ENCODE peak calls at places on chromosomes 5 and 9, in seven cellular contexts. I, K, A, E, F, O and Y are unnamed samples. For H3K27me3, the result is how much of the 10 kb centered on the place peaks cover.

GRCh38 chr9:77906991-77907390 is 124.6 kb downstream of the GNAQ start:
- DNase-seq in I (no peak), K (no peak), A (no peak), E (no peak), F (no peak), O (no peak), Y (no peak)

GRCh38 chr9:137540536-137540935 is 9.7 kb downstream of the PNPLA7 start:
- DNase-seq in I (no peak), K (peak), A (no peak), E (no peak), F (no peak), O (no peak), Y (no peak)

GRCh38 chr9:35749515-35750255 is 598 bp downstream of the RGP1 start:
- DNase-seq in I (no peak), K (peak), A (peak), E (peak), F (no peak), O (no peak), Y (peak)

GRCh38 chr9:84271004-84271886 is 69.3 kb downstream of the SLC28A3 start:
- DNase-seq in I (no peak), K (no peak), A (peak), E (peak), F (no peak), O (peak), Y (peak)

GRCh38 chr9:125842215-125842614 is 95.0 kb downstream of the PBX3 start:
- DNase-seq in I (no peak), K (no peak), A (no peak), E (no peak), F (no peak), O (no peak), Y (no peak)

GRCh38 chr9:95383198-95383673 is 65.7 kb upstream of the FANCC start:
- DNase-seq in I (no peak), K (no peak), A (no peak), E (no peak), F (no peak), O (peak), Y (no peak)

GRCh38 chr9:93585259-93585658 is 8.9 kb downstream of the PHF2 start:
- DNase-seq in I (no peak), K (no peak), A (peak), E (no peak), F (no peak), O (no peak), Y (no peak)

GRCh38 chr5:55140908-55141665 is 18.9 kb upstream of the GPX8 start:
- DNase-seq in I (no peak), K (no peak), A (no peak), E (no peak), F (no peak), O (no peak), Y (no peak)

GRCh38 chr5:125484272-125485002 is 738.0 kb upstream of the ZNF608 start:
- DNase-seq in I (no peak), K (no peak), A (peak), E (peak), F (no peak), O (peak), Y (peak)

GRCh38 chr5:157594675-157595074 is 19.1 kb upstream of the ADAM19 start:
- DNase-seq in I (no peak), K (no peak), A (no peak), E (no peak), F (no peak), O (no peak), Y (no peak)

GRCh38 chr9:4293293-4293931 is 6.5 kb downstream of the GLIS3 start:
- DNase-seq in I (no peak), K (no peak), A (no peak), E (no peak), F (no peak), O (peak), Y (no peak)

GRCh38 chr9:28365020-28365640 is 791.8 kb upstream of the C9orf72 start:
- DNase-seq in I (peak), K (no peak), A (no peak), E (no peak), F (peak), O (no peak), Y (no peak)

GRCh38 chr5:95731571-95732554 is 727 bp downstream of the RHOBTB3 start:
- DNase-seq in I (no peak), K (no peak), A (peak), E (peak), F (no peak), O (peak), Y (peak)

GRCh38 chr9:38294130-38294529 is 98.4 kb upstream of the ALDH1B1 start:
- DNase-seq in I (no peak), K (no peak), A (no peak), E (peak), F (no peak), O (no peak), Y (no peak)

GRCh38 chr9:74773886-74774479 is 113.7 kb downstream of the TRPM6 start:
- DNase-seq in I (peak), K (peak), A (peak), E (peak), F (peak), O (peak), Y (peak)

GRCh38 chr5:878125-878524 is 14.5 kb downstream of the BRD9 start:
- DNase-seq in I (no peak), K (no peak), A (no peak), E (no peak), F (no peak), O (no peak), Y (no peak)

GRCh38 chr9:136831720-136832104 is 10.6 kb upstream of the AJM1 start:
- DNase-seq in I (no peak), K (peak), A (no peak), E (no peak), F (no peak), O (no peak), Y (no peak)

GRCh38 chr5:1668141-1668721 is 131.4 kb downstream of the MRPL36 start:
- DNase-seq in I (no peak), K (peak), A (no peak), E (peak), F (no peak), O (no peak), Y (no peak)

GRCh38 chr5:7317751-7318150 is 78.2 kb upstream of the ADCY2 start:
- DNase-seq in I (no peak), K (no peak), A (no peak), E (no peak), F (no peak), O (no peak), Y (no peak)

GRCh38 chr5:180289433-180289832 is 2.5 kb downstream of the MAPK9 start:
- DNase-seq in I (no peak), K (no peak), A (no peak), E (peak), F (no peak), O (no peak), Y (no peak)

GRCh38 chr5:148125641-148126040 is 42.7 kb upstream of the SPINK14 start:
- DNase-seq in I (no peak), K (no peak), A (no peak), E (no peak), F (no peak), O (no peak), Y (no peak)

GRCh38 chr9:16661816-16662215 is 208.7 kb downstream of the BNC2 start:
- DNase-seq in I (no peak), K (no peak), A (no peak), E (no peak), F (no peak), O (no peak), Y (no peak)

GRCh38 chr5:170755679-170756456 is 27.7 kb upstream of the GABRP start:
- DNase-seq in I (no peak), K (no peak), A (peak), E (no peak), F (no peak), O (no peak), Y (peak)
- H3K27me3 ChIP-seq in I (under half), K (under half), A (under half), E (under half), F (under half), O (under half), Y (under half)

GRCh38 chr9:122133984-122134535 is 25.5 kb downstream of the NDUFA8 start:
- DNase-seq in I (no peak), K (no peak), A (no peak), E (no peak), F (no peak), O (no peak), Y (no peak)

GRCh38 chr9:122132539-122132938 is 27.0 kb downstream of the NDUFA8 start:
- DNase-seq in I (no peak), K (no peak), A (no peak), E (no peak), F (no peak), O (no peak), Y (peak)

GRCh38 chr9:122131401-122131921 is 28.1 kb downstream of the NDUFA8 start:
- DNase-seq in I (no peak), K (no peak), A (no peak), E (no peak), F (no peak), O (no peak), Y (no peak)

GRCh38 chr9:122134822-122135528 is 24.6 kb downstream of the NDUFA8 start:
- DNase-seq in I (no peak), K (no peak), A (no peak), E (no peak), F (no peak), O (peak), Y (no peak)

GRCh38 chr9:122133263-122133983 is 26.2 kb downstream of the NDUFA8 start:
- DNase-seq in I (no peak), K (no peak), A (no peak), E (no peak), F (no peak), O (no peak), Y (peak)
- H3K27me3 ChIP-seq in I (under half), K (under half), A (under half), E (under half), F (under half), O (under half), Y (under half)

GRCh38 chr9:117407436-117408022 is 7.3 kb downstream of the ASTN2 start:
- DNase-seq in I (no peak), K (no peak), A (no peak), E (peak), F (no peak), O (no peak), Y (no peak)
- H3K27me3 ChIP-seq in I (under half), K (under half), A (under half), E (under half), F (under half), O (under half), Y (under half)

GRCh38 chr5:150163547-150164059 is 3.0 kb upstream of the CDX1 start:
- DNase-seq in I (no peak), K (no peak), A (peak), E (peak), F (no peak), O (no peak), Y (no peak)
- H3K27me3 ChIP-seq in I (under half), K (under half), A (under half), E (under half), F (under half), O (under half), Y (under half)

DNA sequence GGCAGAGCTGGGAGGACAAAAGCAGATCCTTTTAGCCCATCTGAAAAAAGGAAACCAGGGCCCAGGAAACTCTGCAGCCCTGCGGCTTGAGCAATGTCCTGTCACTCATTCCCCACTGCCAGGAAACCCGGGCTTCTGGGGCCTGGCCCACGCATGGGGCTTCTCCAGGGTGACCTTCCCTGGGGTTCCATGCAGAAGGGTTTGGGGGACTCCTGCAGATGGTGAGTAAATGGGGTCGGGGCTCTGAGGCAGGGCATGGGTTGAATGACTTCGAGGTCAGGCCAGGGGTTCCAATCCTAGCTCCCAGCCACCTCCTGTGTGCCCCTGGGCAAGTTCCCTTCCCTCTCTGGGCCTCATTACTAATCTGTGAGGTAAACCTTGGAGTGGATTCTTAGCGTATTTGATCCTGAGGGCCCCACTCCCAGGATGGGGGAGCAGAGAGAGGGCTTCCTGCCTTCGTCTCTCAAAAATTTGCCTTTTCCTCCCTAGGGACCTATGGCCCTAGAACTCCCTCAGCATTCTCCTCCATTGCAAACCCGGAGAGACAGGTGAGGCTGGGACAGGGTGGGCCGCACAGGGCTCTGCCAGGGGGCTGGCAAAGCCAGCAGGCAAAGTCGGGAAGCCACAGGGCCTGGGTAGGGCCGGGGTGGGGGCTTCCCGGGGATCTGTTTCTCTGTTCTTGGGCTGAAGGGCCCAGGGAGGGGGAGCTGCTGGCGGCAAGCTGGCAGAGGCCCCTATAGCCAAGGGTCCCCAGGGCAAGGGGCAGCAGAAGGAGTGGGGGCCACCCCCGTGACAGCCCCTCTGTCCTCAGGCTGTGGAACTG is 25.8 kb downstream of the ADGRD2 start:
- DNase-seq in I (no peak), K (no peak), A (no peak), E (no peak), F (no peak), O (no peak), Y (no peak)
- H3K27me3 ChIP-seq in I (under half), K (under half), A (half or more), E (under half), F (under half), O (under half), Y (under half)

GRCh38 chr5:140040358-140040757 is 2.7 kb downstream of the NRG2 start:
- DNase-seq in I (no peak), K (no peak), A (no peak), E (no peak), F (no peak), O (no peak), Y (no peak)
- H3K27me3 ChIP-seq in I (half or more), K (under half), A (under half), E (under half), F (under half), O (under half), Y (under half)

GRCh38 chr9:88530051-88530450 is 4.9 kb upstream of the NXNL2 start:
- DNase-seq in I (no peak), K (no peak), A (no peak), E (no peak), F (no peak), O (peak), Y (no peak)

GRCh38 chr9:88531920-88532319 is 3.1 kb upstream of the NXNL2 start:
- DNase-seq in I (no peak), K (no peak), A (no peak), E (no peak), F (no peak), O (no peak), Y (no peak)

GRCh38 chr9:88534456-88535225 is at the start of gene NXNL2:
- DNase-seq in I (no peak), K (no peak), A (peak), E (peak), F (peak), O (peak), Y (peak)

GRCh38 chr9:88533951-88534455 is 975 bp upstream of the NXNL2 start:
- DNase-seq in I (no peak), K (no peak), A (peak), E (peak), F (no peak), O (no peak), Y (no peak)

GRCh38 chr9:88532320-88532719 is 2.7 kb upstream of the NXNL2 start:
- DNase-seq in I (peak), K (no peak), A (peak), E (no peak), F (peak), O (peak), Y (no peak)
- H3K27me3 ChIP-seq in I (under half), K (under half), A (under half), E (under half), F (under half), O (under half), Y (under half)